ENCODE peak calls at places on chromosome 1, in four cellular contexts. A is GM23248, Z is Panc1, T is ovary. M is an unnamed sample.

GRCh38 chr1:154584267-154584994 is 16.9 kb downstream of the CHRNB2 start:
- DNase-seq in A (no peak), Z (no peak), T (no peak), M (no peak)

GRCh38 chr1:112673589-112674439 is 645 bp upstream of the MOV10 start:
- DNase-seq in Z (peak; percentile 33), A (peak; percentile 82), T (no peak), M (peak; percentile 80)

GRCh38 chr1:206734499-206735142 is 36.0 kb upstream of the IL19 start:
- DNase-seq in Z (peak; percentile 39), A (peak; percentile 64), T (peak; percentile 56), M (peak; percentile 68)

GRCh38 chr1:8379513-8380186 is 61.7 kb downstream of the SLC45A1 start:
- DNase-seq in Z (no peak), A (no peak), T (no peak), M (no peak)

GRCh38 chr1:24742090-24742938 is 2.9 kb upstream of the CLIC4 start:
- DNase-seq in A (peak; percentile 53), T (no peak), Z (no peak), M (peak; percentile 68)

GRCh38 chr1:94050263-94050662 is 70.7 kb downstream of the ABCA4 start:
- DNase-seq in T (no peak), A (peak; percentile 83), Z (no peak), M (peak; percentile 73)

GRCh38 chr1:7549277-7549676 is 221.8 kb upstream of the VAMP3 start:
- DNase-seq in A (peak; percentile 79), Z (peak; percentile 63), T (no peak), M (peak; percentile 83)

GRCh38 chr1:247367786-247368342 is 36.2 kb upstream of the ZNF496 start:
- DNase-seq in A (peak; percentile 21), Z (no peak), T (no peak), M (peak; percentile 78)

GRCh38 chr1:4614371-4615137 is 39.9 kb upstream of the AJAP1 start:
- DNase-seq in Z (no peak), A (no peak), T (no peak), M (no peak)